ENCODE peak calls at places on chromosome 6, in seven cellular contexts. H, G, J, E, Z, D and S are unnamed samples.

GRCh38 chr6:104229057-104229456 is 630.7 kb downstream of the HACE1 start:
- DNase-seq in Z (no peak), D (no peak), H (no peak), E (no peak), G (no peak), J (no peak), S (no peak)

GRCh38 chr6:154672086-154672485 is 61.1 kb upstream of the SCAF8 start:
- DNase-seq in E (no peak), H (no peak), D (no peak), J (no peak), Z (no peak), G (no peak), S (no peak)

GRCh38 chr6:108667984-108668383 is 107.3 kb downstream of the FOXO3 start:
- DNase-seq in J (peak; percentile 34), H (peak; percentile 75), D (no peak), E (no peak), G (no peak), Z (peak; percentile 43), S (no peak)

GRCh38 chr6:3965071-3965718 is 113.7 kb downstream of the FAM217A start:
- DNase-seq in J (no peak), H (no peak), Z (no peak), D (no peak), E (no peak), G (no peak), S (no peak)

GRCh38 chr6:47653706-47654105 is 44.7 kb upstream of the ADGRF4 start:
- DNase-seq in J (no peak), G (no peak), E (no peak), D (no peak), Z (no peak), H (no peak), S (no peak)

GRCh38 chr6:148518371-148519156 is 175.9 kb downstream of the SASH1 start:
- DNase-seq in Z (no peak), G (no peak), J (no peak), D (no peak), H (no peak), E (no peak), S (no peak)

GRCh38 chr6:106894978-106895702 is 79.4 kb downstream of the CD24 start:
- DNase-seq in H (peak; percentile 11), J (no peak), E (peak; percentile 28), D (no peak), Z (no peak), G (no peak), S (no peak)

GRCh38 chr6:62763125-62763524 is 448.1 kb upstream of the FKBP1C start:
- DNase-seq in J (peak; percentile 9), G (no peak), H (no peak), D (no peak), E (no peak), Z (no peak), S (no peak)

GRCh38 chr6:166435574-166435973 is 52.8 kb upstream of the MPC1 start:
- DNase-seq in Z (no peak), D (no peak), J (no peak), E (no peak), G (peak; percentile 25), H (no peak), S (no peak)

GRCh38 chr6:148445620-148446019 is 103.0 kb downstream of the SASH1 start:
- DNase-seq in G (no peak), J (no peak), H (peak; percentile 85), D (no peak), E (peak; percentile 49), Z (peak; percentile 87), S (no peak)

GRCh38 chr6:29986199-29986598 is 43.9 kb downstream of the HLA-A start:
- DNase-seq in J (no peak), D (no peak), H (no peak), E (no peak), Z (no peak), G (no peak), S (no peak)

GRCh38 chr6:143128346-143129015 is 67.8 kb downstream of the AIG1 start:
- DNase-seq in E (no peak), J (no peak), G (no peak), Z (no peak), H (no peak), D (no peak), S (no peak)

GRCh38 chr6:26420607-26421235 is 18.6 kb downstream of the BTN3A1 start:
- DNase-seq in D (peak; percentile 66), H (peak; percentile 42), G (peak; percentile 46), E (peak; percentile 53), J (peak; percentile 85), Z (peak; percentile 78), S (peak; percentile 9)

GRCh38 chr6:5401845-5402738 is 140.8 kb downstream of the FARS2 start:
- DNase-seq in E (no peak), G (no peak), Z (peak; percentile 38), H (peak; percentile 37), J (peak; percentile 17), D (no peak), S (no peak)

GRCh38 chr6:75458895-75459294 is 34.7 kb downstream of the FILIP1 start:
- DNase-seq in J (no peak), H (peak; percentile 71), Z (no peak), G (no peak), D (no peak), E (no peak), S (no peak)

GRCh38 chr6:97394160-97394748 is 111.2 kb upstream of the MMS22L start:
- DNase-seq in G (peak; percentile 43), D (no peak), J (peak; percentile 68), Z (peak; percentile 54), E (peak; percentile 51), H (peak; percentile 57), S (peak; percentile 61)

GRCh38 chr6:40788661-40789111 is 201.5 kb upstream of the LRFN2 start:
- DNase-seq in D (no peak), H (no peak), E (no peak), Z (no peak), G (no peak), J (no peak), S (no peak)

GRCh38 chr6:157187182-157188093 is 135.9 kb downstream of the TMEM242 start:
- DNase-seq in Z (peak; percentile 6), J (peak; percentile 41), D (no peak), E (no peak), G (no peak), H (no peak), S (no peak)

GRCh38 chr6:119581220-119581619 is 231.7 kb upstream of the MAN1A1 start:
- DNase-seq in G (no peak), D (no peak), J (no peak), E (no peak), Z (no peak), H (no peak), S (no peak)

GRCh38 chr6:30443657-30444450 is 45.5 kb upstream of the HLA-E start:
- DNase-seq in J (no peak), Z (peak; percentile 13), G (no peak), E (no peak), H (peak; percentile 14), D (no peak), S (no peak)

GRCh38 chr6:116030745-116031144 is 29.9 kb downstream of the FRK start:
- DNase-seq in Z (no peak), E (no peak), J (no peak), D (no peak), G (no peak), H (no peak), S (no peak)

GRCh38 chr6:81751388-81752083 is 945 bp downstream of the TENT5A start:
- DNase-seq in E (peak; percentile 42), D (peak; percentile 65), J (peak; percentile 39), H (peak; percentile 38), Z (peak; percentile 69), G (peak; percentile 39), S (peak; percentile 18)

GRCh38 chr6:137589067-137589848 is 95.1 kb upstream of the OLIG3 start:
- DNase-seq in J (peak; percentile 97), D (peak; percentile 65), E (peak; percentile 77), Z (peak; percentile 43), H (peak; percentile 50), G (peak; percentile 86), S (no peak)

GRCh38 chr6:43248107-43248506 is 4.8 kb downstream of the TTBK1 start:
- DNase-seq in D (no peak), Z (no peak), H (no peak), E (no peak), G (no peak), J (no peak), S (no peak)

GRCh38 chr6:43248791-43249190 is 5.5 kb downstream of the TTBK1 start:
- DNase-seq in H (no peak), D (no peak), J (no peak), E (no peak), Z (no peak), G (no peak), S (no peak)

GRCh38 chr6:43243649-43244321 is 504 bp downstream of the TTBK1 start:
- DNase-seq in D (no peak), G (peak; percentile 39), J (no peak), E (no peak), H (no peak), Z (no peak), S (no peak)

GRCh38 chr6:43247115-43247999 is 4.1 kb downstream of the TTBK1 start:
- DNase-seq in J (peak; percentile 89), H (peak; percentile 13), Z (peak; percentile 46), E (no peak), D (no peak), G (peak; percentile 93), S (peak; percentile 85)

GRCh38 chr6:43246301-43247114 is 3.2 kb downstream of the TTBK1 start:
- DNase-seq in D (peak; percentile 93), J (peak; percentile 89), E (no peak), G (peak; percentile 98), H (no peak), Z (no peak), S (peak; percentile 88)
- H3K9ac ChIP-seq in D (peak overlapping the region; percentile 45), J (peak overlapping the region; percentile 30), E (no peak overlapping the region), G (peak overlapping the region; percentile 12), H (no peak overlapping the region), Z (no peak overlapping the region), S (peak overlapping the region; percentile 87)

DNA sequence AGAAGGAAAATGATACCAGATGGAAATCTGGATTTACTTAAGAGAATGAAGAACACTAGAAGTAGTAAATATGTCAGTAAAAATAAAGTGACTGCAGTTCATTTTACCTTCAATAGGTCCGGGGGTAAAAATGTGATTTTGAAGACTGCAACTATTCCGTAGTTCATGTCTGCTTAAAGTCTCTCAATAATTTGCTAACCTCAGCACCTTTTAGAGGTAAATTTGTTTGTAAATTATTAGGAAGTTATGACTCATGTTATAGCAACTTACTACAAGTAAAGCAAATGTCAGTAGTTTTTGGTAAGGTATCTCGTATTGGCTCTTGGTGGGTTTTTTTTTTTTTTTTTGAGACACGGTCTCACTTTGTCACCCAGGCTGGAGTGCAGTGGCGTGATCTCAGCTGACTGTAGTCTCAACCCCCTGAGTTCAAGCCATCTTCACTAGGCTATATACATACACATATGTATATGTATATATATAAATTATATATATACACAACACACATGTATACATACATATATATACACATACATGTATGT is 32.1 kb downstream of the BICRAL start:
- DNase-seq in E (no peak), G (no peak), D (no peak), Z (no peak), H (no peak), J (no peak), S (no peak)
- H3K4ac ChIP-seq in E (no peak overlapping the region), G (no peak overlapping the region), D (no peak overlapping the region), Z (no peak overlapping the region), H (no peak overlapping the region), J (no peak overlapping the region), S (no peak overlapping the region)

GRCh38 chr6:78059171-78059570 is 406.3 kb downstream of the MEI4 start:
- DNase-seq in H (no peak), D (no peak), E (no peak), J (no peak), G (no peak), Z (no peak), S (no peak)

GRCh38 chr6:78062993-78063392 is 410.2 kb downstream of the MEI4 start:
- DNase-seq in J (no peak), D (no peak), H (no peak), Z (no peak), G (no peak), E (no peak), S (no peak)
- H3K23ac ChIP-seq in J (no peak overlapping the region), D (no peak overlapping the region), H (no peak overlapping the region), Z (no peak overlapping the region), G (no peak overlapping the region), E (no peak overlapping the region), S (no peak overlapping the region)

GRCh38 chr6:36753671-36754485 is 56.3 kb downstream of the RAB44 start:
- DNase-seq in G (no peak), Z (no peak), J (peak; percentile 46), D (no peak), E (peak; percentile 27), H (no peak), S (no peak)
- H3K9ac ChIP-seq in G (no peak overlapping the region), Z (no peak overlapping the region), J (no peak overlapping the region), D (no peak overlapping the region), E (no peak overlapping the region), H (no peak overlapping the region), S (no peak overlapping the region)